ENCODE peak calls at places on chromosomes 2 and 18, in six cellular contexts. E is HepG2, X is K562, Q is WTC11, O is endothelial cell of umbilical vein, P is H1. M is an unnamed sample.

GRCh38 chr2:71559828-71560210 is 106.5 kb downstream of the DYSF start:
- DNase-seq in E (no peak), X (no peak), Q (no peak), O (no peak), P (no peak), M (no peak)

GRCh38 chr2:239826376-239826775 is 198.8 kb downstream of the NDUFA10 start:
- DNase-seq in E (no peak), X (no peak), Q (peak; percentile 3), O (no peak), P (no peak), M (no peak)

GRCh38 chr2:23939054-23939436 is 1.2 kb upstream of the UBXN2A start:
- DNase-seq in E (no peak), X (no peak), Q (no peak), O (no peak), P (no peak), M (no peak)

GRCh38 chr2:217360781-217361485 is 501.1 kb upstream of the TNP1 start:
- DNase-seq in E (no peak), X (no peak), Q (no peak), O (no peak), P (no peak), M (peak; percentile 52)

GRCh38 chr2:219452361-219453317 is 18.0 kb downstream of the SPEG start:
- DNase-seq in E (no peak), X (peak; percentile 33), Q (peak; percentile 11), O (no peak), P (no peak), M (peak; percentile 44)

GRCh38 chr2:238031749-238032148 is 29.1 kb upstream of the SCLY start:
- DNase-seq in E (no peak), X (no peak), Q (no peak), O (no peak), P (no peak), M (no peak)

GRCh38 chr2:11799826-11800225 is 53.4 kb downstream of the LPIN1 start:
- DNase-seq in E (no peak), X (no peak), Q (no peak), O (no peak), P (no peak), M (no peak)

GRCh38 chr2:48673581-48673980 is 55.9 kb downstream of the GTF2A1L start:
- DNase-seq in E (no peak), X (no peak), Q (no peak), O (no peak), P (no peak), M (no peak)

GRCh38 chr2:240260664-240261063 is 120.2 kb upstream of the OTOS start:
- DNase-seq in E (no peak), X (no peak), Q (no peak), O (no peak), P (no peak), M (no peak)

GRCh38 chr2:28507806-28508764 is 12.2 kb downstream of the PLB1 start:
- DNase-seq in E (peak; percentile 34), X (peak; percentile 54), Q (no peak), O (no peak), P (no peak), M (peak; percentile 48)

GRCh38 chr2:229920011-229920781 is 1.6 kb downstream of the TRIP12 start:
- DNase-seq in E (peak; percentile 27), X (peak; percentile 12), Q (no peak), O (peak; percentile 58), P (no peak), M (no peak)

GRCh38 chr2:216082388-216082733 is 642 bp downstream of the TMEM169 start:
- DNase-seq in E (no peak), X (no peak), Q (no peak), O (no peak), P (no peak), M (peak; percentile 35)

GRCh38 chr2:238717084-238717483 is 130.8 kb upstream of the TWIST2 start:
- DNase-seq in E (no peak), X (no peak), Q (no peak), O (no peak), P (no peak), M (no peak)

GRCh38 chr2:85786444-85786843 is 32.7 kb downstream of the ATOH8 start:
- DNase-seq in E (no peak), X (no peak), Q (no peak), O (no peak), P (no peak), M (no peak)

GRCh38 chr2:46458763-46459505 is 20.4 kb upstream of the TMEM247 start:
- DNase-seq in E (no peak), X (no peak), Q (no peak), O (no peak), P (no peak), M (no peak)

GRCh38 chr2:46977266-46977665 is 61.7 kb upstream of the MCFD2 start:
- DNase-seq in E (no peak), X (no peak), Q (no peak), O (no peak), P (no peak), M (no peak)

GRCh38 chr2:44843086-44843485 is 98.4 kb upstream of the SIX3 start:
- DNase-seq in E (no peak), X (no peak), Q (no peak), O (no peak), P (no peak), M (no peak)

GRCh38 chr2:18987592-18988073 is 370.8 kb downstream of the OSR1 start:
- DNase-seq in E (peak; percentile 34), X (no peak), Q (no peak), O (peak; percentile 51), P (no peak), M (peak; percentile 27)

GRCh38 chr2:127173073-127173472 is 47.0 kb downstream of the CYP27C1 start:
- DNase-seq in E (no peak), X (no peak), Q (no peak), O (peak; percentile 33), P (no peak), M (no peak)

GRCh38 chr2:119013640-119014039 is 71.6 kb downstream of the MARCO start:
- DNase-seq in E (no peak), X (no peak), Q (no peak), O (no peak), P (no peak), M (no peak)

GRCh38 chr2:147232225-147232669 is 612.6 kb upstream of the ACVR2A start:
- DNase-seq in E (no peak), X (no peak), Q (no peak), O (no peak), P (no peak), M (no peak)

DNA sequence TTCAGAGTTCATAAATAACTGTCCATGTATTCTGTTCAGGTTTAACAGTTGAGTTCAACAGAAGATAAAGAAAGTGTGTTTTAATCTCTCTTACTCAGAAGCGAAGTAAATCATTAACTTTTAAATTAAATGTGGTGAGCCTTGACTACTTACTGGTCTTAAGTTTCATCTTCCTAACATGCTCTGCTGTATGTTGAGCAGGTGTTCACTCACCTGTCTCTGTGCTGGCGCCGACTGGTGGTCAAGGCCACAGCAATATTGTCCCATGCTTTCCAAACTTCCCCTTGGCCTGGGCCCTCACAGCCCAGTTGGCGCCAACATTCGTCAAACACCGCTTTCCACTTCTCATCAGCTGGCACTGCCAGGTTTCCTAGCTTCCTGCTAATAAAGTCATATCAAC is 17.0 kb upstream of the MPP4 start:
- DNase-seq in E (peak; percentile 25), X (no peak), Q (no peak), O (no peak), P (no peak), M (no peak)
- TF ChIP-seq JUN in E (no peak), X (no peak), Q (no peak), O (no peak), P (no peak), M (no peak)

GRCh38 chr18:51134721-51135120 is 62.8 kb downstream of the MEX3C start:
- DNase-seq in E (no peak), X (no peak), Q (no peak), O (no peak), P (no peak), M (no peak)

GRCh38 chr18:51133580-51134160 is 63.8 kb downstream of the MEX3C start:
- DNase-seq in E (peak; percentile 41), X (no peak), Q (no peak), O (no peak), P (no peak), M (no peak)

GRCh38 chr18:51137051-51137729 is 60.3 kb downstream of the MEX3C start:
- DNase-seq in E (no peak), X (no peak), Q (no peak), O (no peak), P (no peak), M (no peak)

GRCh38 chr18:51135795-51136194 is 61.7 kb downstream of the MEX3C start:
- DNase-seq in E (peak; percentile 23), X (no peak), Q (no peak), O (no peak), P (no peak), M (no peak)

GRCh38 chr18:51135361-51135760 is 62.1 kb downstream of the MEX3C start:
- DNase-seq in E (no peak), X (no peak), Q (no peak), O (no peak), P (no peak), M (peak; percentile 47)
- TF ChIP-seq JUN in E (no peak), X (no peak), Q (no peak), O (no peak), P (no peak), M (no peak)

GRCh38 chr18:24026457-24026856 is 11.9 kb downstream of the TTC39C start:
- DNase-seq in E (no peak), X (no peak), Q (no peak), O (no peak), P (no peak), M (no peak)

GRCh38 chr18:24031318-24031717 is 16.8 kb downstream of the TTC39C start:
- DNase-seq in E (no peak), X (no peak), Q (no peak), O (no peak), P (no peak), M (no peak)

GRCh38 chr18:24023185-24023814 is 8.7 kb downstream of the TTC39C start:
- DNase-seq in E (peak; percentile 9), X (no peak), Q (peak; percentile 55), O (no peak), P (no peak), M (no peak)

GRCh38 chr18:24024425-24024824 is 9.9 kb downstream of the TTC39C start:
- DNase-seq in E (no peak), X (no peak), Q (no peak), O (no peak), P (no peak), M (no peak)

DNA sequence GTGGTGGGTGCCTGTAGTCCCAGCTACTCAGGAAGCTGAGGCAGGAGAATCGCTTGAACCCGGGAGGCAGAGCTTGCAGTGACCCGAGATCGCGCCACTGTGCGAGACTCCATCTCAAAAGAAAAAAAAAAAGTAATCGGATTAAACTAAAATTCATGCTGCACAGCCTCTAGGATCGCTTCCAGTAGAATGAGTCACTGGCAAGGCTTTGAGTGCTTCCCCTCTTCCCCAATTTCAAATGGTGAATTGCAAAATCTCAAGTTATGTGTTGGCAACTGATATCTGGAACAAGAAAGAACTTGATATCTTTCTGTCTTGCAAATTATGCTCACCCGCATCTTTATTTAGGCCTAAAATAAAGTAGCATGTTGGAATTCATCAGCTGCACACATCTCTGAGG is 12.6 kb downstream of the TTC39C start:
- DNase-seq in E (no peak), X (no peak), Q (no peak), O (no peak), P (no peak), M (no peak)
- TF ChIP-seq JUN in E (no peak), X (no peak), Q (no peak), O (no peak), P (no peak), M (no peak)

DNA sequence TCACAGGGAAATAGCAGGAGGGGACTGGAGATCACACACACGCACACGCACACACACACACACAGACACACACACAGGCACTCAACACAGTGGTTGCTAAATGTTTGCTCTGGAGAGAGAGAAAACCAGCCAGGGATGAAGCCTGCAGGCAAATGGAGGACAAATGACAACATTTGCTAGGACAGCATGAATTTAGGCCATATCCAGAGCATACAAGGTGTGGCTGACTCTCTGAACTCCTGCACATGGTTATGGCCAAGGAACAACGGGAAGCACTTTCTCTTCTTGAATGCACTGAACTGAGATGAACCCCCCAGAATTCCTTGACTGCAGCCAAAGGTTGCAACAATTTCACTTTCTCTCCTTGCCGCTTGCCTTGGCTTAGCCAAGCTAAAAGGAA is 230.0 kb upstream of the RASGRP3 start:
- DNase-seq in E (no peak), X (no peak), Q (no peak), O (no peak), P (no peak), M (no peak)
- TF ChIP-seq JUN in E (no peak), X (no peak), Q (no peak), O (no peak), P (no peak), M (no peak)

M was measured in A549.